ENCODE peak calls at places on chromosomes 12 and 14, in six cellular contexts. F is SK-N-SH, N is HepG2, A is HCT116, V is K562, L is GM12878. C is an unnamed sample.

GRCh38 chr12:4118017-4118510 is 155.5 kb upstream of the CCND2 start:
- DNase-seq in L (peak), F (no peak), A (no peak), N (no peak), V (no peak), C (no peak)

GRCh38 chr14:89915114-89915878 is 39.2 kb downstream of the EFCAB11 start:
- DNase-seq in L (peak), N (peak), F (peak), V (peak), A (peak), C (peak)

GRCh38 chr14:35898217-35898775 is 72.2 kb downstream of the BRMS1L start:
- DNase-seq in A (no peak), L (no peak), F (no peak), V (no peak), N (no peak), C (no peak)

GRCh38 chr14:105148604-105149145 is 19.9 kb downstream of the JAG2 start:
- DNase-seq in A (no peak), V (no peak), F (no peak), L (no peak), N (no peak), C (no peak)

GRCh38 chr12:121805800-121806555 is 2.2 kb downstream of the SETD1B start:
- DNase-seq in N (no peak), F (no peak), L (no peak), A (no peak), V (no peak), C (no peak)

GRCh38 chr14:78127233-78127632 is 42.9 kb upstream of the NRXN3 start:
- DNase-seq in A (no peak), V (no peak), F (no peak), N (no peak), L (no peak), C (no peak)

GRCh38 chr14:42078345-42078744 is 471.7 kb downstream of the LRFN5 start:
- DNase-seq in N (no peak), A (no peak), F (no peak), V (no peak), L (no peak), C (no peak)

GRCh38 chr12:132289356-132290202 is 39.8 kb downstream of the GALNT9 start:
- DNase-seq in F (no peak), V (no peak), N (no peak), L (no peak), A (no peak), C (no peak)

GRCh38 chr12:15346488-15346887 is 24.2 kb downstream of the PTPRO start:
- DNase-seq in N (no peak), V (no peak), L (no peak), F (no peak), A (no peak), C (no peak)

GRCh38 chr12:59055204-59055839 is 135.0 kb upstream of the LRIG3 start:
- DNase-seq in A (peak), F (no peak), L (no peak), N (no peak), V (no peak), C (peak)

GRCh38 chr14:81710232-81710845 is 176.7 kb upstream of the SEL1L start:
- DNase-seq in F (peak), A (peak), V (no peak), N (peak), L (peak), C (no peak)

GRCh38 chr12:85424581-85425348 is 144.7 kb downstream of the ALX1 start:
- DNase-seq in V (no peak), L (peak), A (peak), N (peak), F (peak), C (peak)

GRCh38 chr14:22819191-22819988 is 4.2 kb upstream of the SLC7A7 start:
- DNase-seq in N (peak), L (no peak), V (no peak), F (no peak), A (no peak), C (peak)

GRCh38 chr14:77071938-77072388 is 26.1 kb upstream of the CIPC start:
- DNase-seq in N (no peak), L (no peak), F (no peak), A (peak), V (no peak), C (no peak)

GRCh38 chr12:87127272-87127671 is 871.1 kb upstream of the MGAT4C start:
- DNase-seq in V (no peak), A (no peak), L (no peak), F (no peak), N (no peak), C (no peak)

DNA sequence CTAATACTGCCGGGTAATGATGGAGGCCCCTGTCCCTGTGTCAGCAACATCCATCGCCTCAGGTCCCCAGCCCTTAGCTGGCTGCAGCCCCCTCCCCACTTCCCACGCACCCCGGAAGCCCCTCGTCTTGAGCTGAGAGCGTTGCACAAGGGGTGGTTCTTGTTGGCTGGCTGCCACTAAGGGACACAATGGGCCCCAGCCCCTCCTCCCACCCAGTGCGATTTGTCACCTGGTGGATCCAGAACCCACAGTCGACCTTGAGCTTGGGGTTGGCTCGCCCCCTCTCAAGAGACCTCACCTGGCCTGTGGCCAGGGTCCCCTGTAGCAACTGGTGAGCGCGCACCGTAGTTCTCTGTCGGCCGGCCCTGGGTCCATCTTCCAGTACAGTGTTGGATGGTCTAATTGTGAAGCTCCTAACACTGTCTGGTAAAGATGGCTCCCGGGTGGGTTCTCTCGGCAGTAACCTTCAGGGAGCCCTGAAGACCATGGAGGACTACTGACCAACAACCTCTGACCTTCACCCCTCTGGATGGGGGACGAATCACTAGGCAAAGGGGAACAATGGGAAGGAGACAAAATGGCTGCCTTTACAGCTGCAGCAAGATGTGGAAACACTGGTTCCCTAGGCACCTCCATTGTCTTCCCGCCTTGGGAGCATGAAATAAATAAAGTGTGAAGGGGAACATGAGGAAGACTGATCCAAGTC is 6.6 kb downstream of the PHB2 start:
- DNase-seq in V (no peak), F (peak), A (no peak), L (no peak), N (no peak), C (no peak)
- H3K9ac ChIP-seq in V (peak), F (no peak), A (peak), L (no peak), N (no peak), C (no peak)

GRCh38 chr12:52561880-52562449 is 9.0 kb upstream of the KRT71 start:
- DNase-seq in A (peak), N (peak), F (no peak), V (peak), L (no peak), C (no peak)
- TF ChIP-seq CTCF in A (peak), N (peak), F (peak), V (peak), L (no peak), C (no peak)

GRCh38 chr14:34680806-34681479 is 33.5 kb downstream of the CFL2 start:
- DNase-seq in L (no peak), A (no peak), V (no peak), N (no peak), F (peak), C (no peak)

GRCh38 chr14:34678735-34679134 is 35.7 kb downstream of the CFL2 start:
- DNase-seq in V (no peak), L (no peak), N (no peak), F (no peak), A (no peak), C (no peak)

GRCh38 chr14:34676516-34677211 is 37.7 kb downstream of the CFL2 start:
- DNase-seq in N (no peak), V (no peak), L (no peak), F (no peak), A (no peak), C (no peak)

GRCh38 chr14:34682787-34683321 is 31.5 kb downstream of the CFL2 start:
- DNase-seq in V (no peak), A (no peak), N (no peak), F (no peak), L (no peak), C (no peak)

DNA sequence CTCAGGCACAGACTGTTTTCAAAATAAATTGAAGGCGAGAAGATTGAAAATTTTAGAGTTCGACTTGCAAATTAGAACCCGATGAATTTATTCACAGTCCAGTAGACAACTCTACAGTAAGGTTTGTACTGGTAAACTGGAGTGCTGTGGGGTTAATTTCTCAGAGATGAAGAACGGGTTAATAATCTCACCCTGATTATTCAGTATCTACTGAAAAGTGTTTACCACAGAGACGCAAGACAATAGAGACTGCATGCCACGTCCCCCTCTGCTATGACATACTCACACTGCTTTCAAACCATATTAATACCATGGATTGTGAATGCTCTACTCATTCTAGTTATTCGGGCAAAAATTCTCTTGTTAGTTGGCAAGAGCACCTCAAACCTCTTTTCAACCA is 36.1 kb downstream of the CFL2 start:
- DNase-seq in V (no peak), N (no peak), A (no peak), L (no peak), F (no peak), C (no peak)
- TF ChIP-seq POLR2AphosphoS5 in V (no peak), N (no peak), A (no peak), L (no peak), F (no peak), C (no peak)

GRCh38 chr14:75181426-75182062 is 5.1 kb upstream of the TMED10 start:
- DNase-seq in N (peak), A (no peak), V (no peak), L (no peak), F (no peak), C (no peak)

GRCh38 chr14:75184039-75184438 is 7.6 kb upstream of the TMED10 start:
- DNase-seq in V (no peak), N (no peak), A (no peak), L (no peak), F (no peak), C (no peak)

GRCh38 chr14:75182820-75183219 is 6.4 kb upstream of the TMED10 start:
- DNase-seq in L (no peak), V (no peak), N (peak), F (no peak), A (no peak), C (no peak)

GRCh38 chr14:75184447-75184846 is 8.0 kb upstream of the TMED10 start:
- DNase-seq in A (no peak), L (peak), N (no peak), F (no peak), V (no peak), C (no peak)

DNA sequence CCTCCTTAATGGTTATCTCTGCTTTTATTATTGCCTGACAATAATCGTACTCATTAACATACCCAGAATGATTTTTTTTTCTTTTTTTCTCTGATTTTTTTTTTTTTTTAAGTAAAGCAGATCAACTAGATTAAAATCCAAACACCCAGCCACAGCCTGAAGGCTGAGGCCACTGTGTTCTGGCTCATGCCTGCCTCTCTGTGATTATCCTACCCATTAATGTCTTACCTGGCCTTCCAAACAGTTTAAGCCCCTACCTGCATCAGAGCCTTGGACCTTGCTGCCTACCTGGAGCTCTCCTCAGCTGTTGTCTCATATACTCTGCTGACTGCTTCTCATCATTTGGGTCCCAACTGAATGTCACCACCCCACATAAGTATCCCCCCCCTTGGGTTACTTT is 6.8 kb upstream of the TMED10 start:
- DNase-seq in A (no peak), V (no peak), N (no peak), L (no peak), F (no peak), C (no peak)
- H3K9ac ChIP-seq in A (no peak), V (no peak), N (no peak), L (no peak), F (no peak), C (no peak)

GRCh38 chr12:6689000-6689882 is at the start of gene ZNF384:
- DNase-seq in N (peak), A (peak), F (peak), L (peak), V (peak), C (peak)
- TF ChIP-seq CTCF in N (peak), A (no peak), F (no peak), L (peak), V (peak), C (peak)

GRCh38 chr12:116361404-116362223 is 84.1 kb upstream of the MED13L start:
- DNase-seq in V (no peak), N (no peak), L (no peak), A (no peak), F (no peak), C (no peak)
- TF ChIP-seq POLR2AphosphoS5 in V (no peak), N (no peak), L (no peak), A (no peak), F (no peak), C (no peak)

GRCh38 chr12:55647027-55647426 is 10.3 kb downstream of the OR10P1 start:
- DNase-seq in N (no peak), A (no peak), F (no peak), L (no peak), V (no peak), C (no peak)
- H3K9ac ChIP-seq in N (no peak), A (peak), F (no peak), L (no peak), V (peak), C (no peak)

GRCh38 chr14:85195872-85196477 is 334.0 kb upstream of the FLRT2 start:
- DNase-seq in N (no peak), L (no peak), V (no peak), F (peak), A (no peak), C (peak)
- TF ChIP-seq CTCF in N (peak), L (peak), V (no peak), F (peak), A (no peak), C (peak)